ENCODE peak calls at places on chromosome 6, in four cellular contexts. X, E, V and Z are unnamed samples.

GRCh38 chr6:26087284-26088115 is at the start of gene HFE:
- DNase-seq in X (peak; percentile 39), E (no peak), V (peak; percentile 69), Z (peak; percentile 78)

GRCh38 chr6:43226192-43226851 is 3.0 kb downstream of the DNPH1 start:
- DNase-seq in X (no peak), E (no peak), V (no peak), Z (peak; percentile 37)

GRCh38 chr6:20906938-20907337 is 372.7 kb downstream of the CDKAL1 start:
- DNase-seq in X (no peak), E (no peak), V (no peak), Z (no peak)

GRCh38 chr6:13413466-13413862 is 73.9 kb downstream of the GFOD1 start:
- DNase-seq in X (peak; percentile 30), E (no peak), V (no peak), Z (no peak)

GRCh38 chr6:110525001-110525400 is 48.6 kb upstream of the SLC22A16 start:
- DNase-seq in X (no peak), E (no peak), V (no peak), Z (no peak)

GRCh38 chr6:133340557-133340956 is 99.4 kb downstream of the EYA4 start:
- DNase-seq in X (no peak), E (no peak), V (no peak), Z (no peak)

GRCh38 chr6:125375841-125376240 is 74.1 kb upstream of the HDDC2 start:
- DNase-seq in X (no peak), E (no peak), V (no peak), Z (no peak)

GRCh38 chr6:169340395-169340794 is 86.7 kb upstream of the THBS2 start:
- DNase-seq in X (no peak), E (no peak), V (no peak), Z (no peak)

GRCh38 chr6:44730771-44731391 is 343.4 kb downstream of the CDC5L start:
- DNase-seq in X (no peak), E (no peak), V (no peak), Z (no peak)

GRCh38 chr6:95847061-95847460 is 168.7 kb upstream of the FUT9 start:
- DNase-seq in X (no peak), E (no peak), V (no peak), Z (no peak)
- H3K27ac ChIP-seq in X (no peak overlapping the region), E (no peak overlapping the region), V (no peak overlapping the region), Z (no peak overlapping the region)

GRCh38 chr6:36247691-36248090 is 22.2 kb upstream of the PNPLA1 start:
- DNase-seq in X (peak; percentile 19), E (no peak), V (no peak), Z (no peak)

GRCh38 chr6:36249536-36249935 is 20.3 kb upstream of the PNPLA1 start:
- DNase-seq in X (no peak), E (no peak), V (no peak), Z (no peak)

GRCh38 chr6:36246511-36247268 is 23.2 kb upstream of the PNPLA1 start:
- DNase-seq in X (no peak), E (no peak), V (no peak), Z (no peak)

GRCh38 chr6:36252005-36252404 is 17.9 kb upstream of the PNPLA1 start:
- DNase-seq in X (no peak), E (no peak), V (no peak), Z (no peak)

DNA sequence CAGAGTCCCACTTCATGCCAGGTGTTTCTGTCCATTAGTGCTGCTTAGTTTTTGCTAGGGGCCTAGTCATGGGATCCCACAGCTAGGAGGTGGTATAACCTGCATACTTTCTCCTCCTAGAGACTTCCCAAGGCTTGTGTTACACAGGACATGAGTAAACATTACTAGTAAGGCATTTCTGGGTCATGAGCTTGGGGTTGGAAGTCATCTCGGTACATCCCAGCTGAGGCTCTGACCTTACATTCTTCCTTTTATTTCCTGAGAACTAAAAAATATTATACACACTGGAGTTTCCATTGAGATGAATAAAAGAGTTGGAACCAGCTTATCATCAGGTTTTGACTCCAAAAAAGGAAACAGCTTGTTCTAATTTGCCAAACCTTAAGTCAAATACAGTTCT is 20.9 kb upstream of the PNPLA1 start:
- DNase-seq in X (no peak), E (no peak), V (no peak), Z (no peak)
- TF ChIP-seq POLR2A in X (no peak), E (no peak), V (no peak), Z (no peak)

GRCh38 chr6:52244400-52244799 is at the start of gene IL17F:
- DNase-seq in X (no peak), E (no peak), V (no peak), Z (no peak)
- H3K27me3 ChIP-seq in X (no peaks in the 10 kb centered on the region), E (no peaks in the 10 kb centered on the region), V (no peaks in the 10 kb centered on the region), Z (no peaks in the 10 kb centered on the region)

GRCh38 chr6:116205318-116205717 is 48.6 kb downstream of the TSPYL4 start:
- DNase-seq in X (no peak), E (no peak), V (no peak), Z (no peak)

GRCh38 chr6:116208056-116208785 is 45.7 kb downstream of the TSPYL4 start:
- DNase-seq in X (no peak), E (no peak), V (no peak), Z (no peak)

GRCh38 chr6:116210750-116211425 is 43.0 kb downstream of the TSPYL4 start:
- DNase-seq in X (no peak), E (no peak), V (no peak), Z (no peak)

GRCh38 chr6:116210316-116210715 is 43.6 kb downstream of the TSPYL4 start:
- DNase-seq in X (no peak), E (no peak), V (no peak), Z (no peak)

GRCh38 chr6:116206231-116206903 is 47.5 kb downstream of the TSPYL4 start:
- DNase-seq in X (no peak), E (no peak), V (no peak), Z (no peak)
- H3K27ac ChIP-seq in X (no peak overlapping the region), E (no peak overlapping the region), V (no peak overlapping the region), Z (no peak overlapping the region)

GRCh38 chr6:134948708-134949107 is 1.2 kb downstream of the ALDH8A1 start:
- DNase-seq in X (no peak), E (no peak), V (no peak), Z (no peak)
- TF ChIP-seq POLR2A in X (no peak), E (no peak), V (no peak), Z (no peak)

DNA sequence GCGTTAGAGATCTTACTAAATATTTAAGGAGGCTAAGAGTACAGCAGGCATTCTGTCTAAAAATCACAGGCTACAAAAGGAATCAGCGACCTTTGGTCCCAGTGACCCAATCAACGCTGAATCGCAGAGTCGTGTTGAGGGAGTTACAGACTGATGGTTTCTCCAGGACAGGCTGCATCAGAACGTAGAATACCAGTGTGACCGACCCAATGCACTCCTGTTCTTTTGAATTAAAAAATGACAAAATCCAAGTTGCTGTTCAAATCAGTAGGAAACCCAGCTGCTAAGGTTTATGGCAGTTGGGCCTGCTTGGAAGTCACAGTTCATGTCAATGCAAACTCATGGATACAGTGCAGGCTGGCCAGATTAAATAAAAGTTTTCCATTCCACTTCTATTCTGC is 155.8 kb upstream of the AFDN start:
- DNase-seq in X (no peak), E (no peak), V (no peak), Z (peak; percentile 43)
- H3K27me3 ChIP-seq in X (peaks cover 4% of the 10 kb centered on the region), E (no peaks in the 10 kb centered on the region), V (no peaks in the 10 kb centered on the region), Z (no peaks in the 10 kb centered on the region)